ENCODE peak calls at places on chromosomes 7 and 10, in ten cellular contexts. X is NCI-H187 treated with DMSO at 0.1 percent for 48 hours; W is NCI-H460; Z is CD4-positive, alpha-beta T cell; J is HepG2; B is LoVo; E is endodermal cell; F is AG04449; I is ureter; N is psoas muscle. Y is an unnamed sample.

GRCh38 chr7:144407266-144407931 is 3.9 kb upstream of the NOBOX start:
- DNase-seq in X (no peak), E (no peak), W (no peak), Z (no peak), B (no peak), I (peak; percentile 45), J (no peak), F (no peak), N (no peak), Y (no peak)

GRCh38 chr7:106050743-106051110 is 61.4 kb downstream of the SYPL1 start:
- DNase-seq in N (no peak), E (peak; percentile 53), B (no peak), Z (no peak), J (no peak), I (no peak), X (no peak), W (no peak), F (no peak), Y (no peak)

GRCh38 chr7:148447221-148447845 is 143.2 kb upstream of the C7orf33 start:
- DNase-seq in Z (no peak), X (no peak), J (peak; percentile 68), W (no peak), I (no peak), N (no peak), B (peak; percentile 65), F (no peak), E (no peak), Y (no peak)

GRCh38 chr10:66931949-66932343 is 6.1 kb downstream of the LRRTM3 start:
- DNase-seq in B (no peak), J (no peak), F (no peak), E (no peak), N (no peak), W (no peak), I (no peak), X (no peak), Z (no peak), Y (no peak)

GRCh38 chr7:131071786-131072504 is 255.7 kb upstream of the MKLN1 start:
- DNase-seq in E (no peak), Z (no peak), J (no peak), I (peak; percentile 63), B (no peak), F (no peak), W (peak; percentile 85), X (no peak), N (peak; percentile 54), Y (no peak)

GRCh38 chr10:77043364-77043763 is 594.2 kb downstream of the KCNMA1 start:
- DNase-seq in N (no peak), Z (no peak), E (no peak), I (no peak), J (no peak), F (no peak), B (no peak), W (no peak), X (no peak), Y (no peak)

GRCh38 chr7:133797818-133798485 is 329.2 kb upstream of the LRGUK start:
- DNase-seq in X (no peak), N (no peak), E (no peak), I (no peak), F (no peak), J (no peak), Z (no peak), B (no peak), W (no peak), Y (no peak)

GRCh38 chr10:43461950-43462349 is 25.0 kb downstream of the ZNF487 start:
- DNase-seq in B (peak; percentile 61), X (no peak), J (peak; percentile 84), Z (no peak), E (no peak), I (no peak), F (peak; percentile 55), W (peak; percentile 77), N (no peak), Y (peak; percentile 77)

GRCh38 chr7:23347682-23348180 is 48.6 kb downstream of the MALSU1 start:
- DNase-seq in Z (no peak), W (peak; percentile 80), I (no peak), F (peak; percentile 60), E (no peak), N (no peak), J (no peak), X (no peak), B (no peak), Y (peak; percentile 77)

GRCh38 chr10:13382759-13383753 is 35.0 kb upstream of the SEPHS1 start:
- DNase-seq in E (peak; percentile 72), F (no peak), Z (no peak), W (no peak), I (peak; percentile 55), X (no peak), N (no peak), B (peak; percentile 79), J (no peak), Y (no peak)

GRCh38 chr10:28280652-28281051 is 22.2 kb downstream of the MPP7 start:
- DNase-seq in Z (no peak), W (no peak), N (no peak), I (no peak), J (no peak), F (peak; percentile 69), B (no peak), X (no peak), E (no peak), Y (no peak)

GRCh38 chr10:124532106-124532641 is 70.6 kb downstream of the LHPP start:
- DNase-seq in X (no peak), J (peak; percentile 39), I (no peak), N (peak; percentile 23), Z (no peak), W (peak; percentile 9), F (no peak), B (peak; percentile 16), E (peak; percentile 93), Y (no peak)

GRCh38 chr7:2175514-2175913 is 57.2 kb downstream of the MAD1L1 start:
- DNase-seq in I (no peak), W (no peak), E (no peak), N (no peak), X (no peak), Z (no peak), J (peak; percentile 12), B (peak; percentile 69), F (peak; percentile 95), Y (peak; percentile 99)

GRCh38 chr10:513393-513792 is 176.1 kb downstream of the DIP2C start:
- DNase-seq in E (no peak), J (no peak), B (no peak), Z (no peak), F (no peak), X (no peak), I (no peak), N (no peak), W (no peak), Y (no peak)

GRCh38 chr7:155864991-155865690 is 52.9 kb upstream of the SHH start:
- DNase-seq in N (peak; percentile 10), W (no peak), X (no peak), J (no peak), E (peak; percentile 20), Z (no peak), B (no peak), F (no peak), I (peak; percentile 22), Y (no peak)

GRCh38 chr7:2105917-2106316 is 126.8 kb downstream of the MAD1L1 start:
- DNase-seq in I (no peak), X (no peak), W (no peak), F (no peak), Z (no peak), J (no peak), N (no peak), B (no peak), E (peak; percentile 86), Y (no peak)

GRCh38 chr7:80918909-80919721 is at the start of gene SEMA3C:
- DNase-seq in B (peak; percentile 98), I (peak; percentile 90), X (no peak), N (peak; percentile 95), W (peak; percentile 91), E (peak; percentile 95), Z (no peak), J (peak; percentile 65), F (no peak), Y (peak; percentile 59)

GRCh38 chr7:29940199-29940598 is 49.4 kb downstream of the SCRN1 start:
- DNase-seq in B (no peak), F (no peak), Z (no peak), E (no peak), N (no peak), J (no peak), X (no peak), W (no peak), I (no peak), Y (no peak)

GRCh38 chr7:30741289-30741688 is 10.6 kb upstream of the INMT start:
- DNase-seq in J (no peak), N (no peak), F (no peak), B (no peak), E (peak; percentile 32), Z (no peak), I (no peak), X (no peak), W (no peak), Y (no peak)